ENCODE peak calls at places on chromosomes 1 and 21, in eight cellular contexts. M, P, V, N, T, J, Y and A are unnamed samples.

GRCh38 chr1:47367651-47368050 is 34.1 kb downstream of the CMPK1 start:
- DNase-seq in M (no peak), P (no peak), V (no peak), N (no peak), T (no peak), J (no peak), Y (no peak), A (no peak)

GRCh38 chr1:24117722-24118409 is 5.9 kb upstream of the MYOM3 start:
- DNase-seq in M (no peak), P (no peak), V (peak), N (no peak), T (no peak), J (no peak), Y (peak), A (peak)

GRCh38 chr1:109815809-109816791 is 52.4 kb upstream of the EPS8L3 start:
- DNase-seq in M (no peak), P (no peak), V (no peak), N (no peak), T (no peak), J (no peak), Y (no peak), A (no peak)

GRCh38 chr1:116880952-116881351 is 28.8 kb upstream of the PTGFRN start:
- DNase-seq in M (no peak), P (no peak), V (no peak), N (no peak), T (no peak), J (no peak), Y (no peak), A (no peak)

GRCh38 chr1:36420836-36421317 is 23.2 kb upstream of the LSM10 start:
- DNase-seq in M (peak), P (peak), V (peak), N (peak), T (peak), J (peak), Y (peak), A (peak)

GRCh38 chr1:38872401-38873026 is 634 bp downstream of the MYCBP start:
- DNase-seq in M (no peak), P (no peak), V (no peak), N (no peak), T (peak), J (no peak), Y (peak), A (peak)

GRCh38 chr1:71357708-71358107 is 276.9 kb upstream of the ZRANB2 start:
- DNase-seq in M (no peak), P (no peak), V (no peak), N (no peak), T (no peak), J (no peak), Y (peak), A (no peak)

GRCh38 chr1:18581420-18581880 is 49.2 kb upstream of the PAX7 start:
- DNase-seq in M (no peak), P (no peak), V (no peak), N (no peak), T (peak), J (no peak), Y (peak), A (no peak)

GRCh38 chr1:94022471-94023189 is 98.3 kb downstream of the ABCA4 start:
- DNase-seq in M (no peak), P (no peak), V (peak), N (no peak), T (no peak), J (peak), Y (peak), A (no peak)

GRCh38 chr1:47720100-47720499 is 277.1 kb downstream of the TRABD2B start:
- DNase-seq in M (no peak), P (no peak), V (no peak), N (no peak), T (no peak), J (no peak), Y (no peak), A (no peak)

GRCh38 chr1:36204347-36204909 is 19.8 kb upstream of the THRAP3 start:
- DNase-seq in M (no peak), P (no peak), V (no peak), N (no peak), T (no peak), J (no peak), Y (no peak), A (no peak)

GRCh38 chr1:205291577-205291976 is 30.0 kb downstream of the NUAK2 start:
- DNase-seq in M (no peak), P (no peak), V (no peak), N (no peak), T (no peak), J (no peak), Y (no peak), A (no peak)

GRCh38 chr21:45589686-45590245 is 47.5 kb upstream of the SLC19A1 start:
- DNase-seq in M (no peak), P (no peak), V (no peak), N (no peak), T (no peak), J (no peak), Y (no peak), A (no peak)

GRCh38 chr1:20165522-20165951 is 20.4 kb upstream of the UBXN10 start:
- DNase-seq in M (no peak), P (no peak), V (no peak), N (no peak), T (no peak), J (no peak), Y (peak), A (no peak)

GRCh38 chr1:210918893-210919292 is 215.1 kb downstream of the KCNH1 start:
- DNase-seq in M (no peak), P (no peak), V (no peak), N (no peak), T (no peak), J (no peak), Y (no peak), A (no peak)